ENCODE peak calls at places on chromosomes 12 and 14, in eight cellular contexts. H is tibial nerve, Z is lower leg skin, F is sigmoid colon, M is body of pancreas, D is GM12891, X is heart left ventricle, W is A549. L is an unnamed sample.

GRCh38 chr12:51011960-51012359 is 14.2 kb downstream of the SLC11A2 start:
- DNase-seq in F (no peak), X (no peak), W (no peak), Z (no peak), D (no peak), H (no peak), M (no peak), L (no peak)

GRCh38 chr12:10243803-10244520 is 31.3 kb downstream of the GABARAPL1 start:
- DNase-seq in W (no peak), X (no peak), H (no peak), M (no peak), F (no peak), Z (no peak), D (peak), L (no peak)

GRCh38 chr14:57846631-57847030 is 19.3 kb downstream of the SLC35F4 start:
- DNase-seq in X (no peak), W (no peak), M (no peak), H (no peak), Z (no peak), D (no peak), F (no peak), L (no peak)

GRCh38 chr14:98198385-98198784 is 1073.6 kb downstream of the BCL11B start:
- DNase-seq in F (no peak), M (peak), X (no peak), Z (no peak), H (no peak), W (no peak), D (no peak), L (no peak)

GRCh38 chr12:28130625-28131598 is 59.3 kb upstream of the CCDC91 start:
- DNase-seq in Z (no peak), X (peak), M (no peak), W (peak), D (no peak), H (no peak), F (peak), L (peak)

GRCh38 chr12:57154804-57155434 is 7.5 kb upstream of the LRP1-AS start:
- DNase-seq in W (no peak), D (no peak), Z (no peak), X (no peak), F (no peak), M (no peak), H (no peak), L (no peak)

GRCh38 chr14:61218765-61219164 is 62.4 kb downstream of the TMEM30B start:
- DNase-seq in H (peak), X (peak), Z (peak), M (no peak), D (no peak), F (no peak), W (no peak), L (no peak)

GRCh38 chr12:56017181-56017580 is 3.7 kb upstream of the IKZF4 start:
- DNase-seq in X (no peak), M (no peak), H (no peak), D (no peak), Z (no peak), F (no peak), W (no peak), L (no peak)

GRCh38 chr14:52325126-52325525 is 11.0 kb downstream of the PTGER2 start:
- DNase-seq in W (no peak), H (no peak), F (no peak), Z (no peak), X (no peak), M (no peak), D (no peak), L (no peak)

GRCh38 chr12:105986779-105987686 is 151.7 kb downstream of the NUAK1 start:
- DNase-seq in Z (no peak), H (no peak), X (no peak), W (no peak), D (no peak), F (no peak), M (no peak), L (no peak)

GRCh38 chr12:124036117-124037109 is 63.4 kb downstream of the ZNF664 start:
- DNase-seq in Z (no peak), M (peak), D (peak), X (no peak), H (no peak), F (no peak), W (peak), L (peak)

GRCh38 chr12:20567413-20567812 is 127.7 kb upstream of the SLCO1C1 start:
- DNase-seq in W (peak), M (no peak), X (no peak), D (no peak), Z (no peak), H (no peak), F (no peak), L (no peak)

GRCh38 chr12:30782316-30783173 is 27.8 kb upstream of the CAPRIN2 start:
- DNase-seq in F (no peak), W (no peak), X (peak), D (no peak), M (no peak), Z (no peak), H (no peak), L (no peak)

GRCh38 chr14:51147183-51147582 is 52.3 kb upstream of the TRIM9 start:
- DNase-seq in Z (no peak), W (no peak), M (no peak), X (no peak), H (no peak), D (no peak), F (no peak), L (no peak)

GRCh38 chr12:2295941-2296461 is 243.2 kb downstream of the CACNA1C start:
- DNase-seq in H (no peak), X (no peak), D (no peak), W (peak), F (peak), Z (no peak), M (no peak), L (peak)

GRCh38 chr14:63852817-63853730 is at the start of gene SYNE2:
- DNase-seq in Z (peak), D (peak), F (peak), H (peak), W (peak), X (peak), M (peak), L (peak)

GRCh38 chr12:52210186-52210924 is 18.5 kb upstream of the KRT80 start:
- DNase-seq in X (peak), F (peak), H (peak), Z (peak), M (no peak), D (no peak), W (peak), L (no peak)

GRCh38 chr12:3602488-3602887 is 111.5 kb downstream of the PRMT8 start:
- DNase-seq in X (no peak), F (no peak), D (no peak), Z (no peak), H (no peak), W (no peak), M (no peak), L (no peak)
- TF ChIP-seq POLR2A in X (no peak), F (no peak), D (no peak), Z (no peak), H (no peak), W (no peak), M (no peak), L (no peak)

GRCh38 chr14:103854822-103855733 is 7.7 kb upstream of the PPP1R13B start:
- DNase-seq in F (no peak), H (no peak), X (peak), D (no peak), W (no peak), M (peak), Z (no peak), L (no peak)
- TF ChIP-seq POLR2A in F (no peak), H (no peak), X (no peak), D (no peak), W (no peak), M (no peak), Z (no peak), L (no peak)

DNA sequence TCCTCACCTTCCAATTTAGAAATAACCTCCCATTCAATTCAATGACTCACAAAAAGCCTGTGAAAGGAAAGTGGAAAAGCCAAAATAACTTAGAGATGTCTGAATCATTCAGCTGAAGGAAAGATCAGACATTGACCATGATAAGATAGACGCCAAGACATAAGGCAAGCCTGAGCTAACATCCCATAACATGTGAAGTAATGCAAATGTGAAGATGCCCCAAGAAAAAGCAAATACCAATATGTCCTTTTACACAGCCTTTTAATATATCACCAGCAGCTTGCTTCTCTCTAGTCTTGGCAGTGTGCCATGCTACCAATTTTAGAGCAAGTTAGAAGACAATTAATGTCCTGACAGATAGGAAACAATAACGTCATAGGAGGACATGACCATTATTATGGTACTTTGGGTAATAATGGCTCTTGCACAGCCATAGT is 2.4 kb upstream of the NUMB start:
- DNase-seq in X (peak), H (no peak), W (no peak), F (no peak), Z (peak), M (no peak), D (no peak), L (no peak)
- TF ChIP-seq POLR2A in X (no peak), H (no peak), W (no peak), F (no peak), Z (no peak), M (no peak), D (no peak), L (no peak)

GRCh38 chr14:68822964-68823363 is 30.1 kb upstream of the ZFP36L1 start:
- DNase-seq in F (no peak), W (no peak), M (no peak), H (no peak), X (no peak), D (no peak), Z (no peak), L (no peak)
- TF ChIP-seq POLR2A in F (no peak), W (no peak), M (no peak), H (no peak), X (no peak), D (no peak), Z (no peak), L (no peak)

DNA sequence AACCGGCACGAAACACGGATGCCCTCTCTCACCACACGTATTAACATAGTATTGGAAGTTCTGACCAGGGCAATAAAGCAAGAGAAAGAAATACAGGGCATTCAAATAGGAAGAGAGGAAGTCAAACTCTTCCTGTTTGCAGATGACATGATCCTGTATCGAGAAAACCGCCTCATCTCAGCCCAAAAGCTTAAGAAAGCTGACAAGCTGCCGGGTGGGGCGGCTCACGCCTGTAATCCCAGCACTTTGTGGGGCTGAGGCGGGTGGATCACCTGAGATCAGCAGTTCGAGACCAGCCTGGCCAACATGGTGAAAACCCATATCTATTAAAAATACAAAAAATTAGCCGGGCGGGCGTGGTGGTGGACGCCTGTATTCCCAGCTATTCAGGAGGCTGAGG is 17.7 kb downstream of the OR6S1 start:
- DNase-seq in M (no peak), H (no peak), W (peak), F (no peak), Z (no peak), X (no peak), D (no peak), L (no peak)
- TF ChIP-seq POLR2A in M (no peak), H (no peak), W (no peak), F (no peak), Z (no peak), X (no peak), D (no peak), L (no peak)

GRCh38 chr12:104303538-104304151 is at the start of gene EID3:
- DNase-seq in W (peak), H (peak), F (peak), M (peak), D (peak), Z (peak), X (peak), L (no peak)
- TF ChIP-seq POLR2A in W (no peak), H (peak), F (no peak), M (no peak), D (peak), Z (no peak), X (no peak), L (no peak)

L was measured in H54.